ENCODE peak calls at places on chromosome 2, in seven cellular contexts. X is NCI-H1417; N is fibroblast of gingiva; B is ELR; O is NCI-H526 treated with DMSO at 0.1 percent for 48 hours; J is activated CD4-positive, alpha-beta T cell treated with anti-CD3 and anti-CD28 coated beads for 48 hours; G is neuronal stem cell. L is an unnamed sample.

GRCh38 chr2:96113367-96113677 is 3.0 kb downstream of the ADRA2B start:
- DNase-seq in X (no peak), N (no peak), B (no peak), O (no peak), J (peak), G (no peak), L (peak)

GRCh38 chr2:70657246-70657645 is 103.6 kb upstream of the TGFA start:
- DNase-seq in X (no peak), N (no peak), B (no peak), O (no peak), J (no peak), G (no peak), L (no peak)

GRCh38 chr2:223998983-223999382 is 40.1 kb downstream of the SERPINE2 start:
- DNase-seq in X (peak), N (no peak), B (no peak), O (no peak), J (no peak), G (no peak), L (no peak)

GRCh38 chr2:152452256-152452973 is 117.4 kb downstream of the FMNL2 start:
- DNase-seq in X (no peak), N (no peak), B (no peak), O (no peak), J (no peak), G (no peak), L (no peak)

GRCh38 chr2:240567137-240567871 is 980 bp upstream of the RNPEPL1 start:
- DNase-seq in X (no peak), N (no peak), B (peak), O (no peak), J (peak), G (no peak), L (peak)

GRCh38 chr2:178484245-178485041 is 4.2 kb downstream of the PLEKHA3 start:
- DNase-seq in X (peak), N (peak), B (peak), O (no peak), J (no peak), G (no peak), L (no peak)

GRCh38 chr2:27320958-27321543 is 1.8 kb downstream of the MPV17 start:
- DNase-seq in X (no peak), N (peak), B (peak), O (no peak), J (no peak), G (no peak), L (no peak)

GRCh38 chr2:10220516-10221391 is 82.0 kb upstream of the HPCAL1 start:
- DNase-seq in X (peak), N (peak), B (peak), O (peak), J (no peak), G (no peak), L (peak)

GRCh38 chr2:102241616-102242260 is 54.9 kb downstream of the IL1RL2 start:
- DNase-seq in X (no peak), N (no peak), B (peak), O (no peak), J (no peak), G (no peak), L (no peak)

L was measured in CD14-positive monocyte.